ENCODE peak calls at places on chromosomes 2 and 18, in six cellular contexts. T is AG09319, Y is mesothelial cell of epicardium, M is fibroblast of pulmonary artery, F is endodermal cell, Z is RWPE1. D is an unnamed sample.

GRCh38 chr2:232352511-232353091 is 25.9 kb upstream of the ALPP start:
- DNase-seq in T (no peak), Y (no peak), M (no peak), F (no peak), Z (no peak), D (no peak)

GRCh38 chr2:106948550-106948949 is 62.6 kb upstream of the ST6GAL2 start:
- DNase-seq in T (no peak), Y (no peak), M (no peak), F (no peak), Z (no peak), D (no peak)

GRCh38 chr2:108330971-108331370 is 42.3 kb downstream of the SULT1C2 start:
- DNase-seq in T (no peak), Y (no peak), M (peak; percentile 23), F (no peak), Z (no peak), D (no peak)

GRCh38 chr2:43459455-43459854 is 136.4 kb downstream of the THADA start:
- DNase-seq in T (no peak), Y (no peak), M (peak; percentile 66), F (no peak), Z (peak; percentile 13), D (no peak)

GRCh38 chr2:239870276-239870675 is 154.9 kb downstream of the NDUFA10 start:
- DNase-seq in T (no peak), Y (peak; percentile 31), M (no peak), F (peak; percentile 7), Z (no peak), D (no peak)

GRCh38 chr2:233801357-233802131 is 23.4 kb downstream of the MROH2A start:
- DNase-seq in T (no peak), Y (peak; percentile 14), M (peak; percentile 24), F (peak; percentile 44), Z (peak; percentile 20), D (peak; percentile 57)

GRCh38 chr18:9516437-9517064 is 41.2 kb downstream of the RALBP1 start:
- DNase-seq in T (no peak), Y (no peak), M (peak; percentile 67), F (no peak), Z (peak; percentile 48), D (peak; percentile 64)

GRCh38 chr2:216350214-216350789 is 22.0 kb downstream of the MARCHF4 start:
- DNase-seq in T (no peak), Y (no peak), M (peak; percentile 44), F (no peak), Z (peak; percentile 65), D (no peak)

GRCh38 chr2:219551412-219551811 is 7.6 kb downstream of the TMEM198 start:
- DNase-seq in T (no peak), Y (no peak), M (peak; percentile 27), F (peak; percentile 77), Z (peak; percentile 23), D (no peak)

GRCh38 chr18:9839211-9839610 is 46.6 kb upstream of the TXNDC2 start:
- DNase-seq in T (no peak), Y (no peak), M (no peak), F (no peak), Z (no peak), D (no peak)

GRCh38 chr2:26706616-26707473 is 14.3 kb downstream of the KCNK3 start:
- DNase-seq in T (no peak), Y (no peak), M (no peak), F (peak; percentile 73), Z (no peak), D (no peak)

GRCh38 chr2:137179542-137179941 is 414.2 kb downstream of the THSD7B start:
- DNase-seq in T (no peak), Y (no peak), M (no peak), F (no peak), Z (peak; percentile 67), D (no peak)
- TF ChIP-seq CTCF in T (no peak), Y (no peak), M (no peak), F (no peak), Z (no peak), D (no peak)

GRCh38 chr2:20666364-20667150 is at the start of gene GDF7:
- DNase-seq in T (no peak), Y (no peak), M (no peak), F (peak; percentile 83), Z (no peak), D (no peak)
- TF ChIP-seq CTCF in T (peak; percentile 13), Y (peak; percentile 38), M (no peak), F (peak; percentile 70), Z (no peak), D (peak; percentile 37)

GRCh38 chr2:113767811-113768210 is 11.4 kb upstream of the SLC35F5 start:
- DNase-seq in T (no peak), Y (no peak), M (no peak), F (no peak), Z (no peak), D (no peak)
- TF ChIP-seq CTCF in T (no peak), Y (no peak), M (no peak), F (peak; percentile 19), Z (no peak), D (no peak)

GRCh38 chr18:32893915-32894314 is 121.1 kb upstream of the KLHL14 start:
- DNase-seq in T (no peak), Y (no peak), M (no peak), F (no peak), Z (no peak), D (no peak)
- TF ChIP-seq CTCF in T (no peak), Y (no peak), M (no peak), F (peak; percentile 74), Z (no peak), D (peak; percentile 34)

GRCh38 chr2:30807249-30807648 is at the start of gene CAPN13:
- DNase-seq in T (no peak), Y (no peak), M (no peak), F (peak; percentile 91), Z (peak; percentile 7), D (no peak)
- TF ChIP-seq CTCF in T (no peak), Y (no peak), M (no peak), F (peak; percentile 62), Z (no peak), D (no peak)

GRCh38 chr2:41695714-41696113 is 352.1 kb upstream of the PKDCC start:
- DNase-seq in T (no peak), Y (no peak), M (no peak), F (no peak), Z (no peak), D (no peak)
- TF ChIP-seq CTCF in T (no peak), Y (no peak), M (no peak), F (peak; percentile 34), Z (no peak), D (no peak)

GRCh38 chr2:8544786-8545631 is 136.8 kb upstream of the ID2 start:
- DNase-seq in T (peak; percentile 63), Y (no peak), M (peak; percentile 77), F (peak; percentile 72), Z (no peak), D (peak; percentile 95)
- TF ChIP-seq CTCF in T (peak; percentile 57), Y (no peak), M (peak; percentile 29), F (peak; percentile 59), Z (no peak), D (peak; percentile 81)

DNA sequence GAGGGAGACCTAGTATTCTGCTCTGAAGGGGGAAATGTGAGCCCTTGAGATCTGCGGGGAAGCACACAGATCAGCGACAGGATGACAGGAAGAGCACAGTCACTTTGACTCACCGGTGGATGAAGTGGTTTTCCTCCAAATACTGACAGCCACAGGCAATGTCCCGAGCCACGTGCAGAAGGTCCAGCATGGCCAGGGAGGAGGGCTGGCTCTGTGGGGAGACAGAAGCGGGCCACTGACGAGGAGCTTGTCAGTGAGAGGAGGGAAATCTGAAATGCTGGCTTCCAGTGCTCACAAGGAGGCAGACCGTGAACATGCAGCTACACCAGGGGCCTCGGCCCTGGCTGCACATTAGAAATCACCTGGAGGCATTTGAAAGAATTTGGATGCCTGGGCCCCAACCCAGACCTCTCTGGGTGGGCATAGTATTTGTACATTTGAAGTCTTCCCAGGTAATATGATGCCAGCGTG is 98.7 kb downstream of the CLIP4 start:
- DNase-seq in T (no peak), Y (peak; percentile 14), M (no peak), F (peak; percentile 40), Z (no peak), D (no peak)
- TF ChIP-seq CTCF in T (no peak), Y (no peak), M (no peak), F (no peak), Z (no peak), D (no peak)

DNA sequence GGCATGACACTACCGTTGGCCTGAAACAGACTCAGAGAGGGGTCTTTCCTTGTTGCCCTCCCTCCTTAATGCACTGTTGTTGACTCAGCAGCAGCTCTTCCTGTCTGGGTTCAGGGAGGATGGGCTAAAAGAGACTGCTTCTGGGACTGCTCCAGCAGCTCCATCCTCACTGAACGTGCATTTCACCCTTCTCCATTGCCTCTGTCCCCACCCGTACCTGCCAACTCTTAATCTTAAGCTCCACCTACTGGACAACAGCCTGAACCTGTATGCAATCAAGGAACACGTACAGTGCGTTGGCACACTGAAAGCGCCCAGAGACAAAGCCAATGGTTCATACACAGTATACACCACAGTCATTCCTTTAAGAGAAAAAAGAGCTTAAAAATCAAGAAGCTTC is 230.8 kb upstream of the RAB6C start:
- DNase-seq in T (no peak), Y (peak; percentile 30), M (no peak), F (peak; percentile 62), Z (peak; percentile 48), D (peak; percentile 12)
- TF ChIP-seq CTCF in T (no peak), Y (no peak), M (no peak), F (peak; percentile 74), Z (peak; percentile 11), D (peak; percentile 52)

GRCh38 chr2:125227843-125228392 is 1202.8 kb downstream of the CNTNAP5 start:
- DNase-seq in T (no peak), Y (no peak), M (peak; percentile 0), F (no peak), Z (no peak), D (no peak)
- TF ChIP-seq CTCF in T (no peak), Y (no peak), M (no peak), F (peak; percentile 72), Z (peak; percentile 13), D (peak; percentile 59)

D was measured in OCI-LY7.